ENCODE peak calls at places on chromosomes 2 and 18, in five cellular contexts. X, F, G, H and Z are unnamed samples.

GRCh38 chr2:142058149-142058548 is 72.7 kb downstream of the LRP1B start:
- DNase-seq in H (no peak), F (no peak), G (no peak), X (no peak), Z (no peak)

GRCh38 chr18:5879479-5879882 is 15.8 kb downstream of the TMEM200C start:
- DNase-seq in G (no peak), H (peak), F (peak), X (no peak), Z (peak)

GRCh38 chr2:70560040-70560439 is 6.4 kb upstream of the TGFA start:
- DNase-seq in G (no peak), X (no peak), F (no peak), H (no peak), Z (no peak)

GRCh38 chr2:199118701-199119241 is 339.0 kb downstream of the SATB2 start:
- DNase-seq in G (no peak), X (no peak), H (no peak), F (no peak), Z (no peak)

GRCh38 chr2:235504459-235505200 is 10.8 kb downstream of the AGAP1 start:
- DNase-seq in G (no peak), F (no peak), H (no peak), X (no peak), Z (no peak)

GRCh38 chr2:143254108-143254507 is 124.9 kb downstream of the ARHGAP15 start:
- DNase-seq in H (no peak), G (no peak), X (no peak), F (no peak), Z (no peak)

GRCh38 chr18:48409591-48410094 is 460 bp upstream of the ZBTB7C start:
- DNase-seq in F (no peak), X (no peak), G (peak), H (no peak), Z (peak)

GRCh38 chr2:30655660-30656059 is 151.6 kb downstream of the CAPN13 start:
- DNase-seq in X (no peak), F (no peak), G (no peak), H (peak), Z (no peak)

GRCh38 chr2:56104951-56105350 is 78.8 kb upstream of the CCDC85A start:
- DNase-seq in H (no peak), X (no peak), G (no peak), F (no peak), Z (no peak)

GRCh38 chr2:46963210-46963609 is 47.6 kb upstream of the MCFD2 start:
- DNase-seq in G (no peak), F (no peak), H (no peak), X (no peak), Z (no peak)

GRCh38 chr2:237980087-237980486 is 13.3 kb downstream of the UBE2F start:
- DNase-seq in X (no peak), F (no peak), G (no peak), H (no peak), Z (no peak)

GRCh38 chr2:48693066-48693465 is 62.5 kb downstream of the LHCGR start:
- DNase-seq in H (no peak), X (no peak), F (no peak), G (no peak), Z (no peak)

GRCh38 chr2:191677091-191677645 is 768 bp upstream of the NABP1 start:
- DNase-seq in X (no peak), H (peak), G (no peak), F (peak), Z (peak)

GRCh38 chr2:196244966-196245365 is 73.6 kb upstream of the STK17B start:
- DNase-seq in F (no peak), G (no peak), X (no peak), H (peak), Z (no peak)

GRCh38 chr18:36187826-36188721 is 777 bp downstream of the MOCOS start:
- DNase-seq in F (peak), H (peak), X (no peak), G (peak), Z (peak)

GRCh38 chr2:145288650-145289496 is 769.0 kb upstream of the ZEB2 start:
- DNase-seq in F (no peak), X (no peak), H (peak), G (no peak), Z (no peak)

GRCh38 chr2:37284386-37284785 is 40.2 kb downstream of the PRKD3 start:
- DNase-seq in H (peak), F (no peak), X (no peak), G (no peak), Z (no peak)

GRCh38 chr2:43075906-43076585 is 150.4 kb downstream of the ZFP36L2 start:
- DNase-seq in F (peak), H (peak), X (no peak), G (peak), Z (no peak)

GRCh38 chr2:236204953-236205352 is 36.8 kb upstream of the GBX2 start:
- DNase-seq in G (no peak), F (no peak), H (no peak), X (no peak), Z (no peak)

GRCh38 chr2:26509141-26509540 is 31.2 kb upstream of the OTOF start:
- DNase-seq in X (no peak), F (no peak), H (no peak), G (peak), Z (no peak)

GRCh38 chr2:64852771-64853241 is 136.4 kb upstream of the SLC1A4 start:
- DNase-seq in H (no peak), X (no peak), F (no peak), G (no peak), Z (no peak)

GRCh38 chr18:1797265-1797664 is 774.0 kb downstream of the METTL4 start:
- DNase-seq in X (no peak), G (no peak), H (no peak), F (no peak), Z (no peak)

GRCh38 chr2:100819365-100820345 is at the start of gene NPAS2:
- DNase-seq in H (peak), G (no peak), X (no peak), F (no peak), Z (peak)

GRCh38 chr2:37742286-37742685 is 70.8 kb upstream of the CDC42EP3 start:
- DNase-seq in X (no peak), F (no peak), H (peak), G (no peak), Z (no peak)

GRCh38 chr18:46481048-46481846 is 175.8 kb downstream of the LOXHD1 start:
- DNase-seq in X (no peak), H (peak), G (no peak), F (peak), Z (peak)

GRCh38 chr2:68251855-68252406 is 401 bp downstream of the PPP3R1 start:
- DNase-seq in F (no peak), X (no peak), H (no peak), G (peak), Z (no peak)

GRCh38 chr2:41353060-41353459 is 694.8 kb upstream of the PKDCC start:
- DNase-seq in F (no peak), G (no peak), X (no peak), H (no peak), Z (no peak)

GRCh38 chr18:34970106-34970505 is 71.1 kb upstream of the MAPRE2 start:
- DNase-seq in X (no peak), H (peak), F (no peak), G (no peak), Z (no peak)

GRCh38 chr18:7242954-7243353 is 12.1 kb downstream of the LRRC30 start:
- DNase-seq in G (no peak), F (no peak), X (no peak), H (no peak), Z (no peak)

GRCh38 chr2:118774458-118775133 is 72.9 kb downstream of the EN1 start:
- DNase-seq in X (no peak), H (peak), F (no peak), G (peak), Z (peak)

DNA sequence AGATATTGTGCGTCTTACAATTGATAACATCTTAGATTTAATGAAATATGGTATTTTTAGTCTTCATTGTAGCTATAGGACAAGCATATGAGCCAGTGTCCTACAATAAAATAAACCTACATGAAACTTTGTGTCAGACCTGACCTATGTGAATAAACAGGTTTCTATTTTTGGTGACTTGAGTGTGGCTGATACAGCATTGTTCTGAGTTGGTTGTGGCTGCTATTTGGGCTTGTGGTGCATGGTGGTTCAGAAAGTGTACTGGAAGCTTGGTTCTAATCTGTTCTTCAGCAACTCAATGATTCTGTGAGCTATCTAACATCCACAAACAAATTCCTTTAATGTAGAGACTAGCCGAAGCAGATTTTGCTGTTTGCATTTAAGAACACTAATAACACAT is 64.9 kb upstream of the MAP2 start:
- DNase-seq in H (no peak), X (no peak), G (no peak), F (no peak), Z (no peak)
- H3K4me3 ChIP-seq in H (no peak), X (no peak), G (no peak), F (no peak), Z (no peak)

GRCh38 chr2:219497495-219498279 is 1.0 kb upstream of the GMPPA start:
- DNase-seq in F (peak), G (peak), X (no peak), H (peak), Z (peak)

GRCh38 chr2:219496247-219496646 is 2.4 kb upstream of the GMPPA start:
- DNase-seq in G (no peak), H (no peak), X (no peak), F (no peak), Z (no peak)

GRCh38 chr2:219494952-219495530 is 3.6 kb upstream of the GMPPA start:
- DNase-seq in G (no peak), X (no peak), F (no peak), H (no peak), Z (no peak)

GRCh38 chr2:219496781-219497494 is 1.8 kb upstream of the GMPPA start:
- DNase-seq in H (no peak), G (peak), F (no peak), X (no peak), Z (no peak)

GRCh38 chr2:219495531-219496122 is 3.1 kb upstream of the GMPPA start:
- DNase-seq in X (no peak), F (peak), G (no peak), H (peak), Z (peak)
- H3K4me3 ChIP-seq in X (no peak), F (no peak), G (no peak), H (no peak), Z (no peak)

GRCh38 chr2:127146820-127147502 is 40.0 kb upstream of the BIN1 start:
- DNase-seq in X (no peak), H (no peak), F (no peak), G (no peak), Z (no peak)
- H3K4me3 ChIP-seq in X (no peak), H (no peak), F (no peak), G (no peak), Z (no peak)

GRCh38 chr2:127640082-127641072 is 5.6 kb upstream of the GPR17 start:
- DNase-seq in H (no peak), X (no peak), G (peak), F (no peak), Z (peak)

GRCh38 chr2:127641846-127642510 is 4.0 kb upstream of the GPR17 start:
- DNase-seq in F (no peak), G (peak), X (no peak), H (no peak), Z (no peak)

GRCh38 chr2:127639111-127639474 is 6.9 kb upstream of the GPR17 start:
- DNase-seq in H (no peak), F (no peak), X (no peak), G (no peak), Z (no peak)

GRCh38 chr2:127642706-127643697 is 3.0 kb upstream of the GPR17 start:
- DNase-seq in X (no peak), H (no peak), F (no peak), G (peak), Z (no peak)

DNA sequence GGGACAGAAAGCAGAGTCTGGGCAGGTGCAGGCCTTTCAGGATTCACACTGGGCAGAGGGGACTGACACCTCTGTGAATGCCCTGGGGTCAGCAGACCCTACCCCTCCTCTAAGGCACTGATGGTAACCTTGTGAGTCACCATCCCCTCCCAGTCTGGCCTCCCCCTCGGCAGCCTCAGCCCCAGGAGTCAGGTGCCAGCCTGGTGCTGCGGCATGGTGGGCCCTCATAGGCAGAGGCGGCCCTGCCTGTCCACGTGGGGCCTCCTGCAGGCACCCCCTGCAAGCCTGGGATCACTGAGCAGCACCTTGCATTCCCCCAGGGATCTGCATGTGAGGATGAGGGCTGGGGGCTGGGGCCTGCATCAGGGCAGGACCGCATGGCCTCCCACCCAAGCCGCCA is 4.8 kb upstream of the GPR17 start:
- DNase-seq in F (no peak), X (no peak), G (no peak), H (no peak), Z (no peak)
- H3K4me3 ChIP-seq in F (no peak), X (no peak), G (no peak), H (no peak), Z (no peak)

GRCh38 chr2:76930076-76930734 is 592.0 kb downstream of the LRRTM4 start:
- DNase-seq in G (no peak), X (no peak), F (no peak), H (no peak), Z (no peak)
- H3K4me3 ChIP-seq in G (no peak), X (no peak), F (no peak), H (no peak), Z (no peak)

GRCh38 chr2:131646669-131647297 is 119.1 kb downstream of the CCDC74A start:
- DNase-seq in F (no peak), H (no peak), X (no peak), G (no peak), Z (no peak)
- H3K4me3 ChIP-seq in F (peak), H (peak), X (no peak), G (no peak), Z (no peak)

GRCh38 chr2:25315316-25315680 is 26.4 kb downstream of the DNMT3A start:
- DNase-seq in G (no peak), X (no peak), F (no peak), H (no peak), Z (no peak)
- H3K4me3 ChIP-seq in G (no peak), X (no peak), F (no peak), H (no peak), Z (no peak)

DNA sequence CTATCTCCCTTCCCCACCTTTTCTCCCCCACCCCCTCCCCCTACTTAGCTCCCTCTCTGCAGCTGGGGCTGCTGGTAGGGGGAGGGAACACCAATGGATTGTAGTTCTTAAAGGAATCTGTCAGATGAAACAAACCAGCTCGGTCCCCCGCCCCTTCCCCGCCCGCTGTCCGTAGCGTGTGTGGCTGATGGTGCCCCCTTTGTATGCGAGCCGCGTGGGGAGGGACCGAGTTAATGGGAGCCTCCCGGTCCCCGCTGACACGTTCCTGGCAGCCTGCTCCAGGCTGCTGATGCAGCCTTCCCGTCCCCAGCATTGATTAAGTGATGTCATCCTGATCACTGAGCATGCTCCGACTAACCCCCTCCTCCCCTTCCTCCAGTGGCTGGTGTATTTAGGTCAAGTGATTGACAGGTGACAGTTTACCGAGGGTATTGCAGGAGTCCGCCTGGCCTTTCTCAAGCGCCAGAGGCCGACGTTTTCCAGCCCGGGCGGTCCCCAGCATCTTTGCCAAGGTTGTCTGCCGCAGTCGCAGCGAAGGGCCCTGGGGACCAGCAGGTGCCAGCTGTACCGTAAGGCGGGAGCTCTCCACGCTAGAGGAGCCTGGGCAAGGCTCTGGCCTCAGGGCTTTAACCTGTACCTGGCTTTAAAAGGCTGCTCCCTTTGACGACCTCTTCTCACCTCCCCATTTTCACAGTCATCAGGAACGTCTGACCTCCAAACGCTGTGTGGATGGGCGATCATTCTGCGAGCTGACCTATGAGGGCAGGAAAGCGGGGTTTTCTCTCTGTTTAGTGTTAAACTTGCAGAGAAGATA is 1.8 kb downstream of the KIF5C start:
- DNase-seq in G (peak), F (no peak), X (no peak), H (no peak), Z (peak)
- H3K4me3 ChIP-seq in G (peak), F (no peak), X (no peak), H (no peak), Z (peak)

GRCh38 chr18:3451166-3451988 is 1.4 kb downstream of the TGIF1 start:
- DNase-seq in H (peak), X (no peak), G (peak), F (no peak), Z (peak)

GRCh38 chr18:3448845-3449701 is 899 bp upstream of the TGIF1 start:
- DNase-seq in G (peak), X (no peak), F (peak), H (peak), Z (peak)

GRCh38 chr18:3447895-3448844 is 1.8 kb upstream of the TGIF1 start:
- DNase-seq in X (no peak), F (peak), H (peak), G (peak), Z (peak)

GRCh38 chr18:3450358-3451107 is 561 bp downstream of the TGIF1 start:
- DNase-seq in F (no peak), H (peak), G (peak), X (no peak), Z (peak)

GRCh38 chr18:3449702-3450357 is at the start of gene TGIF1:
- DNase-seq in F (no peak), X (no peak), G (peak), H (peak), Z (peak)
- H3K4me3 ChIP-seq in F (peak), X (peak), G (peak), H (peak), Z (peak)

GRCh38 chr2:170923799-170924198 is 5.3 kb upstream of the GORASP2 start:
- DNase-seq in F (no peak), X (no peak), H (no peak), G (no peak), Z (no peak)

GRCh38 chr2:170917219-170917851 is 11.7 kb upstream of the GORASP2 start:
- DNase-seq in F (no peak), X (no peak), H (no peak), G (no peak), Z (no peak)

GRCh38 chr2:170922683-170923494 is 6.2 kb upstream of the GORASP2 start:
- DNase-seq in X (no peak), H (no peak), F (no peak), G (no peak), Z (no peak)

GRCh38 chr2:170917957-170918356 is 11.1 kb upstream of the GORASP2 start:
- DNase-seq in G (no peak), H (no peak), X (no peak), F (no peak), Z (no peak)
- H3K4me3 ChIP-seq in G (no peak), H (no peak), X (no peak), F (no peak), Z (no peak)